ENCODE peak calls at places on chromosome 20, in five cellular contexts. O is cardiac muscle cell; H is aorta; L is CD8-positive, alpha-beta T cell; A is CD4-positive, alpha-beta T cell. V is an unnamed sample.

GRCh38 chr20:32918296-32918695 is 59.6 kb downstream of the EFCAB8 start:
- DNase-seq in O (no peak), H (no peak), L (no peak), A (no peak), V (no peak)

GRCh38 chr20:32495217-32495565 is 89.9 kb downstream of the NOL4L start:
- DNase-seq in O (no peak), H (peak), L (no peak), A (no peak), V (peak)

GRCh38 chr20:50893620-50894019 is 37.6 kb downstream of the ADNP start:
- DNase-seq in O (no peak), H (no peak), L (no peak), A (no peak), V (no peak)

GRCh38 chr20:38610521-38610920 is 8.9 kb downstream of the ARHGAP40 start:
- DNase-seq in O (no peak), H (no peak), L (no peak), A (no peak), V (no peak)

GRCh38 chr20:59823030-59823423 is 110.4 kb downstream of the SYCP2 start:
- DNase-seq in O (no peak), H (no peak), L (no peak), A (no peak), V (no peak)

GRCh38 chr20:37935435-37935834 is 32.5 kb downstream of the VSTM2L start:
- DNase-seq in O (no peak), H (no peak), L (no peak), A (no peak), V (no peak)

GRCh38 chr20:52242237-52243230 is 51.0 kb upstream of the ZFP64 start:
- DNase-seq in O (peak), H (no peak), L (no peak), A (no peak), V (no peak)

GRCh38 chr20:542777-543368 is 717 bp downstream of the CSNK2A1 start:
- DNase-seq in O (peak), H (no peak), L (peak), A (peak), V (peak)

DNA sequence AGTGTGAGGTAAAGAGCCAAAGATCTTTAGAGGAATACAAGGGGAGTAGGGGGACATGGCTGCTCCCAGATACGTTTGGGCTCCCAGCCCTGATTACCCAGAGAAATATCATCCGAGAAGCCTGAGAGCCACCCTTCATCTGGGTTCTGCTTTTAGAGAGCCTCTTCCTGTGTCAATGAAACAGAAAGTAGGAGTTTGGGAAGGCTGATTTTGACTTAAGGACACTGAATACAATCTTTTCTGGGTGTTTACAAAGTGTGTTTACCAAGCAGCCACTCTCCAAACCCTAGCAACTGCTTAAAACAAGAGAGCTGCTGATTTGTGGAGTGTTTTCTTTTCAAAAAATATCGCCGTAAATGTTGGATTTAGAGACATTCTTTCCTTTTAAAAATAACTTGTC is 12.6 kb downstream of the MAFB start:
- DNase-seq in O (no peak), H (no peak), L (no peak), A (no peak), V (no peak)
- H3K27ac ChIP-seq in O (no peak), H (no peak), L (no peak), A (no peak), V (peak)

GRCh38 chr20:63163596-63164560 is 52.1 kb downstream of the YTHDF1 start:
- DNase-seq in O (no peak), H (peak), L (no peak), A (no peak), V (no peak)

GRCh38 chr20:63166423-63167020 is 49.4 kb downstream of the YTHDF1 start:
- DNase-seq in O (no peak), H (no peak), L (no peak), A (no peak), V (no peak)

GRCh38 chr20:63163171-63163570 is 52.8 kb downstream of the YTHDF1 start:
- DNase-seq in O (no peak), H (peak), L (no peak), A (no peak), V (no peak)

GRCh38 chr20:63165538-63166422 is 50.2 kb downstream of the YTHDF1 start:
- DNase-seq in O (no peak), H (no peak), L (no peak), A (no peak), V (no peak)

DNA sequence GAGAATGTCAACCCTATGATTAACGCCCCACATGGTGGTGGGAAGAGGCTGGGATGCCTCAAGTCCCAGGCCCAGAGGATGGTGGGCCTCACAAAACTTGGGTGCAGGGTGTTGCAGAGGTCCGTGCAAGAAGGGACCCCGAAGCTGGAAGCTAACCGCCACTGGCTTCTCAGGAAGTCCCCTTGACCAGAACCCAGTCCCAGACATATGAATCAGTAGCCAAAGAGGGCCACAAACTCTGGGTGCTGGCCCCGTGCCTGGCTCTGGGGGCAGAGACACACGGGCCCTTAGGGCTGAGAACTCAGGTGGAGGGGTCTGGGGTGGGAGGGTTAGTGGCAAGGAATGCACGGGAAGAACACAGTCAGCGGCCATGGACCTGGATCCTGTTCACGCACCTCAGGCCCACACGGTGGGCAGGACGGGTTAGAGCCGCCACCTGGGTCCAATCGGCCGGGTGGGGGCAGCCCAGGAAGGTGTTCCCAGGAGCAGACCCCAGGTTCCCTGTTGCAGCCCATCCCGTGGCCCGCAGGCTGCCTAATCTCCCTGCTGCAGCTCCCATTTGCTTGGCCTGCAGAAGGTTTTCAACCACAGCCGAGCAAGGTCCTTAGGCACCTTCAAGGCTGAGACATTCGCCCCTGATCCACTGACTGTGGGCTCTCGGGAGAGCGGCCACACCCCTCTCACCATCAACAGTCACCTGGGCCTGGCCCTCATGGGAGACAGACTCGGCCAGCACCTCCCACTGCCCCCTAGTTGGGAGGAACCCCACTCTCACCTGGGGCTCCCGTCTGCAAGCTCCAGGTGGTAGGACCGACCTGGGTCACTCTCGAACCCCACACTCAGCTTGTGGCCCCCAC is 51.0 kb downstream of the YTHDF1 start:
- DNase-seq in O (no peak), H (peak), L (no peak), A (no peak), V (no peak)
- H3K27ac ChIP-seq in O (no peak), H (no peak), L (no peak), A (no peak), V (no peak)

DNA sequence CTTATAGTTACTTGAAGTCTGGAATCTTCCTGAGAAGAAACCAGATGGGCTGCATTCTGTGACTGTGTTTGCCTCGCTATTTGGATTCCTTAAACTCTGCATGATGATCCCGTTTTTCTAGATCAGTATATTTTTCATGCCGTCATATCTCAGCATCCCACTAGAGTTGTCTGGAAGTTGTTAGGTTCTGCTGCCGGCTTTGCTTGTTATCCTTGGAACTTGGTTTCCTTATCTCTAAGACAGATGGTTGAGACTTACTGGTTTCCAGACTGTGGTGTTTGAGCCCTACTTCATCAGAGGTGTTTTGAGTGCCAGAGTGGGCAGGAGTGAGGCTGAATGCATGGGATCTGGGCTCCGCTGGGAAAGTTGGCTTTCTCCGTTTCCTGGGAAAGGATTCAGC is 50.3 kb downstream of the CDS2 start:
- DNase-seq in O (no peak), H (no peak), L (no peak), A (no peak), V (no peak)
- H3K27ac ChIP-seq in O (no peak), H (no peak), L (no peak), A (no peak), V (no peak)

DNA sequence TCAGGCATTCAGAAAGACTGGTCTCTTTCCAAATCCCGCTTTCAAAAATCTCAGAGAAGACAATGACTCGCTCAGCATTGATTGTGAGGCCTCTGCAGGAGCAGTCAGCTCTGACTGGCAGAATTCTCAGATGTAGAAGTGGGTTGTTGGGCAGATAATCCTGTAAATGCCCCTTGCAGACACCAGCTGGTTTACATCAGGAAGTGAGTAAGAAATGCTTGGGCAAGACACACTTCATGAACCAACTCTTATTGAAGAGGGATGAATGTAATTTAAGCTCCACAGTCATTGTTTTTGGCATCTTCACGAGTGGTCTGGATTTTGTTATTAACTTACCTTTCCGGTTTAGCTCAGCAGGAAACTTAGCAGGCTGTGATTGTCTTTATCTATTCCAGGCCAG is 166.6 kb downstream of the PLCB4 start:
- DNase-seq in O (no peak), H (no peak), L (no peak), A (no peak), V (no peak)
- H3K27ac ChIP-seq in O (no peak), H (no peak), L (no peak), A (no peak), V (no peak)

GRCh38 chr20:3739054-3739925 is 6.8 kb downstream of the HSPA12B start:
- DNase-seq in O (no peak), H (peak), L (no peak), A (no peak), V (no peak)

GRCh38 chr20:3735768-3736167 is 3.3 kb downstream of the HSPA12B start:
- DNase-seq in O (no peak), H (no peak), L (no peak), A (no peak), V (no peak)

GRCh38 chr20:3739926-3740599 is 7.6 kb downstream of the HSPA12B start:
- DNase-seq in O (no peak), H (peak), L (no peak), A (no peak), V (no peak)

GRCh38 chr20:3740600-3741301 is 8.3 kb downstream of the HSPA12B start:
- DNase-seq in O (no peak), H (peak), L (no peak), A (no peak), V (no peak)

GRCh38 chr20:3738109-3739053 is 5.9 kb downstream of the HSPA12B start:
- DNase-seq in O (no peak), H (no peak), L (no peak), A (no peak), V (no peak)
- H3K27ac ChIP-seq in O (no peak), H (no peak), L (no peak), A (no peak), V (no peak)

GRCh38 chr20:57351042-57351783 is at the start of gene RAE1:
- DNase-seq in O (peak), H (peak), L (peak), A (peak), V (peak)
- H3K27ac ChIP-seq in O (peak), H (no peak), L (peak), A (peak), V (peak)

DNA sequence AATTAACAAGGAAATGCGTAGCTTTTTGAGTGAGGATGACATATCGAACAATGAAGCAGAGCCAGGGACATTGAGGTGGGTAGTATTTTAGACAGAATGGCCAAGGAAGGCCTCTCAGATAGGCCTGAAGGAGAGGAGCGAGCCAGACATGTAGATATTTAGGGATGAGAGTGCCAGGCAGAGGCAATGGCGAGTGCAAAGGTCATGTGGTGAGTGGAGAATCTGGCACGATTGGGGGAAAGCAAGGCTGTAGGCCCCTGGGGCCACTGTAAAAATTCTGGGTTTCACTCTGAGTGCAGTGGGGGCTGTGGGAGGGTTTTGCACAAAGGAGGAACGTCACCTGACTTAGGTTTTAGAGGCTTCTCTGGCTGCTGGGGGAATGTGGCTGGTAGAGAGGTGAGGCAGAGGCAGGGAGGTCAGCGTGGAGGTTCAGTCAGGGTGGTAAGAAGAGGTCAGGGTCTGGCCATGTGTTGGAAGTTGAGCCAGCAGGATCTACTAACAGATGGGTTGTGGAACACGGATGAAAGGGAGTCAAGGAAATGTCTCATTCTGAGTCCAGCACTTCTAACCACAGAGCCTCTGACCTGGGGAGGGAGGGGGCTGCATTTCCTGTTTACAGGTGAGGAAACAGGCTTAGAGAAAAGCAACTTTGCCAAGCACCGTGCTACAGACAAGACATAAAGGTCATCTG is 11.3 kb downstream of the SIRPA start:
- DNase-seq in O (no peak), H (no peak), L (no peak), A (no peak), V (no peak)
- H3K27ac ChIP-seq in O (no peak), H (no peak), L (no peak), A (no peak), V (no peak)